ENCODE peak calls at places on chromosomes 13 and 19, in four cellular contexts. O is psoas muscle, W is tibial nerve, Y is suprapubic skin. G is an unnamed sample. For H3K36me3 and H3K4me1, the result is how much of the 10 kb centered on the place peaks cover.

GRCh38 chr19:18060472-18060871 is 26.3 kb downstream of the IL12RB1 start:
- DNase-seq in O (no peak), W (no peak), Y (no peak), G (no peak)

GRCh38 chr19:42189133-42189532 is 28.3 kb downstream of the DEDD2 start:
- DNase-seq in O (no peak), W (no peak), Y (no peak), G (no peak)

GRCh38 chr13:61954092-61954491 is 538.4 kb upstream of the PCDH20 start:
- DNase-seq in O (no peak), W (no peak), Y (no peak), G (peak)

GRCh38 chr13:78247362-78247761 is 328.7 kb upstream of the EDNRB start:
- DNase-seq in O (no peak), W (no peak), Y (no peak), G (no peak)

GRCh38 chr13:109862627-109863026 is 76.2 kb upstream of the IRS2 start:
- DNase-seq in O (no peak), W (no peak), Y (no peak), G (no peak)

GRCh38 chr19:54312436-54313362 is at the start of gene LILRA5:
- DNase-seq in O (peak), W (peak), Y (no peak), G (no peak)

GRCh38 chr19:16075430-16076153 is 703 bp upstream of the TPM4 start:
- DNase-seq in O (no peak), W (no peak), Y (peak), G (no peak)

GRCh38 chr19:16376649-16377048 is 52.0 kb downstream of the KLF2 start:
- DNase-seq in O (peak), W (no peak), Y (no peak), G (no peak)

GRCh38 chr19:49696115-49696514 is 5.2 kb downstream of the CPT1C start:
- DNase-seq in O (no peak), W (no peak), Y (no peak), G (no peak)

GRCh38 chr19:35755550-35756371 is 1.1 kb downstream of the HSPB6 start:
- DNase-seq in O (peak), W (peak), Y (peak), G (no peak)

GRCh38 chr13:106098778-106099177 is 436.7 kb downstream of the EFNB2 start:
- DNase-seq in O (no peak), W (no peak), Y (no peak), G (no peak)

GRCh38 chr13:89925107-89925506 is 1422.4 kb upstream of the MIR17HG start:
- DNase-seq in O (no peak), W (no peak), Y (no peak), G (peak)

GRCh38 chr13:23899555-23899954 is 2.3 kb upstream of the C1QTNF9B start:
- DNase-seq in O (no peak), W (peak), Y (no peak), G (no peak)

GRCh38 chr19:35266904-35267817 is 1.6 kb upstream of the USF2 start:
- DNase-seq in O (peak), W (peak), Y (peak), G (no peak)

GRCh38 chr19:1166872-1167573 is 7.0 kb downstream of the SBNO2 start:
- DNase-seq in O (peak), W (no peak), Y (peak), G (no peak)
- H3K27ac ChIP-seq in O (no peak), W (peak), Y (peak), G (no peak)

GRCh38 chr19:1132625-1133383 is 29.0 kb downstream of the GPX4 start:
- DNase-seq in O (no peak), W (no peak), Y (no peak), G (no peak)

GRCh38 chr19:1134431-1134830 is 30.6 kb downstream of the GPX4 start:
- DNase-seq in O (no peak), W (no peak), Y (no peak), G (no peak)

GRCh38 chr19:1131718-1132552 is 28.1 kb downstream of the GPX4 start:
- DNase-seq in O (peak), W (peak), Y (peak), G (no peak)

GRCh38 chr19:1135454-1135853 is 31.7 kb downstream of the GPX4 start:
- DNase-seq in O (no peak), W (no peak), Y (no peak), G (no peak)

DNA sequence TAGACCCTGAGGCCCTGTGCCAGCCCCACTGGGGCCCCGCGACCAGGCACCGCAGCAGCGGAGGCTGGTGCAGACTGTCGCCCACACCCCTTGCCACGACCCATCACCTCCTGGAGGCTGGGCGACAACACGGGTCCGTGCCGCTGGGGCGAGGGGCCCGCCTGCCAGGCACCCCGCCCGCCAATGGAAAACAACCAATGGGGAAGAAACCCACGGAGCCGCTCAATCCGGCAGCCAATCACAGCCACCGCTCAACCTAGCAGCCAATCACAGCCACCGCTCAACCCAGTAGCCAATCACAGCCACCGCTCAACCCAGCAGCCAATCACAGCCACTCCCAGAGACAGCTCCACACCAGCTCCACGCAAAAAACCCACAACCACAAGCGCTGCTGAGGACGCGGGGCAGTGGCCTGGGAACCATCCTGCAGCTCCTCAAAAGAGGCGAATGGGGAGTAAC is 29.7 kb downstream of the GPX4 start:
- DNase-seq in O (no peak), W (no peak), Y (no peak), G (no peak)
- H3K36me3 ChIP-seq in O (under half), W (under half), Y (under half), G (under half)

DNA sequence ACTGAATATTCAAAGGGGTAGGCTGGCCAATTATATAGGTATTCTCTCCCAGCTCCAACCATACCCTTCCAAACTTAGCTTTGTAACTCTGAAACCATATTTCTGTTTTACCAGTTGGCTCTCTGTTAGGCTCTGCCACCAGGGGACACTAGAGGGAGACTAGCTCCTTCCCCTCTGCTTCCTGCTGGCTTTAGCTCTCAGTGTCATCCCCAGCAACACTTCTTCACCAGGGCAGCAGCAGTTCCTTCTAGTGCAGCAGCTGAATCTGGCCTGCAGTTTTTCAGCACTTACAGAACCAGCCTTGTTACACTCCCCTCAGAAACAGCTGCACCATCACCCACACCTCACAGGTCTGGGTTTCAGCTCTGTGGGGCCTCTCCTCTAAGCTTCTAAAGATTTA is 51.0 kb upstream of the DOCK9 start:
- DNase-seq in O (no peak), W (no peak), Y (no peak), G (peak)
- H3K4me1 ChIP-seq in O (under half), W (under half), Y (under half), G (under half)

GRCh38 chr13:102707465-102707864 is 12.6 kb upstream of the METTL21C start:
- DNase-seq in O (no peak), W (no peak), Y (no peak), G (no peak)
- H3K27ac ChIP-seq in O (peak), W (no peak), Y (no peak), G (no peak)

GRCh38 chr19:8261881-8262280 is 46.3 kb downstream of the CD320 start:
- DNase-seq in O (peak), W (no peak), Y (peak), G (no peak)

GRCh38 chr19:8259142-8259921 is 48.8 kb downstream of the CD320 start:
- DNase-seq in O (peak), W (no peak), Y (no peak), G (no peak)

GRCh38 chr19:8262431-8262830 is 45.7 kb downstream of the CD320 start:
- DNase-seq in O (peak), W (no peak), Y (peak), G (no peak)

GRCh38 chr19:8259922-8260247 is 48.3 kb downstream of the CD320 start:
- DNase-seq in O (peak), W (no peak), Y (no peak), G (no peak)

DNA sequence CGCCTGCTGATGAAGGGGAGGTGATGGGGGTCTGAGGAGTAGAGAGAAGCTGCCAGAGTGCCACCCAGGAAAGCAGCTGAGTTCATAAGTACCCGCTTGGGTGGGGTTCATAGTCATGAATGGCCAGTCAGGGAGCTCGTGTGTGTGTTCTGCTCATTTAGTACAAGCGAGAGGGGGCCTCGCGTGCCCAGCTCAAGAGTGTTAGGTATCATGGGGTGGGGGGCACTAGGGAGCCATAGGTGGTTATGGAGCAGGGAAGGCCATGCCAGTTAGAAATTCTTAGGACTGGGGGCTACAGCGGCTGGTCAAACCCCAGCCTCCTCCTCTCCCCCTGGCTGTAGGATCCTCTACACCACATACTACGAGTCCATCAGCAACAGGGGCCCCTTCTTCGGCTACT is 46.8 kb downstream of the CD320 start:
- DNase-seq in O (no peak), W (no peak), Y (no peak), G (no peak)
- H3K36me3 ChIP-seq in O (under half), W (half or more), Y (under half), G (under half)

DNA sequence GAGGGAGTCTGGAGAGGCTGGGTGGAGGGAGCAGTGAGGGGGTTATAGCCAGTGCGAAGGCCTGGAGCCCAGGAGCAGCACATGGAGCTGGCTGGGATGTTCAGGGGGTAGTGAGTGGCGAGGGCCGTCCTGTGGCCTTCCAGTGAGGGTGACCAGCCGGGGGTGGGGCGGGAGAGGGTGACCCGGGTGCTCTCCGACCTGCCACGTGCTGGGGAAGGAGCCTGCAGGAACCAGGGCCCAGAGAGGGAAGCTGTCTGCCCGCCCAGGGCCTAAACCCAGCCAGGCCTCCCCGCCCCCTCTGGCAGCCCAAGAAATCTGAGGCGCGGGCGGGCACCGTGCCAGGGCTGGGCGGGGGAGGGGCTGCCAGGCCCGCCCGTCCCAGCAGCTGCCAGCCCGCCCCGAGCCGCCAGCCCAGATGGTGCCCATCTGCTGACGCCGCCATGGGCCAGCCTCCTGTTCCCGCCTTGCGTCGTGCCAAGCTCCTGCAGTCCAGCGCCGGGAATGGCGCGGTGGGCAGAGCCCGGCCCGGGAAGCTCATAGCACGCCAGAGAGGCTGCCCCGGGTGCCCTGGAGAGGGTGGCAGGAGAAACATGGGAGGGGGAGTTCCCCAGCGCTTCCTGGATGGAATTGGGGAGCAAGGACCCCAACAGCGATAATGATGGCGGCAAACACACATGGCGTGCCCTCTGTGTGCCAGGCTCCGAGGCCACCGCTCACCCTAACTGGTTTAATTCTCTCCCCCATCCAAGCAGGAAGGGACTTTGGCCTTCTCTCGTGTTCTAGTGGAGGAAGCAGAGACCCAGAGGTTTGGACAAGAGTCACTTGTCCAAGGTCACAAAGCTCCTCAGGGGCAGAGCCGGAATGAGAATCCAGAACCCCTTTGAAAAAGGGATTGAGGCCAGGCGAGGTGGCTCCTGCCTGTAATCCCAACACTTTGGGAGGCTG is 21.5 kb downstream of the NFIC start:
- DNase-seq in O (peak), W (peak), Y (peak), G (no peak)
- H3K4me1 ChIP-seq in O (half or more), W (under half), Y (half or more), G (under half)

G was measured in iPS DF 6.9.